ENCODE peak calls at places on chromosome X, in nine cellular contexts. X is astrocyte of the cerebellum; Q is adrenal gland; K is astrocyte of the spinal cord; U is heart left ventricle; N is CD8-positive, alpha-beta T cell; M is right lobe of liver; B is colonic mucosa; C is HFF-Myc. V is an unnamed sample.

GRCh38 chrX:11499076-11500044 is 166.4 kb downstream of the ARHGAP6 start:
- DNase-seq in Q (no peak), N (no peak), K (peak; percentile 78), X (peak; percentile 69), U (no peak), C (peak; percentile 6), B (no peak), M (no peak), V (peak; percentile 21)

GRCh38 chrX:49039598-49040375 is 3.4 kb downstream of the TFE3 start:
- DNase-seq in B (peak; percentile 52), N (no peak), C (peak; percentile 63), M (peak; percentile 72), X (peak; percentile 80), K (peak; percentile 95), Q (peak; percentile 84), U (peak; percentile 59), V (peak; percentile 49)

GRCh38 chrX:69387559-69388487 is 116.3 kb upstream of the NALF2 start:
- DNase-seq in K (peak; percentile 1), B (peak; percentile 41), X (peak; percentile 8), U (peak; percentile 22), N (peak; percentile 0), M (peak; percentile 62), Q (peak; percentile 37), C (no peak), V (peak; percentile 31)

GRCh38 chrX:145620666-145621065 is 197.0 kb upstream of the SLITRK2 start:
- DNase-seq in Q (no peak), M (no peak), B (no peak), U (no peak), N (no peak), K (no peak), C (no peak), X (no peak), V (no peak)

GRCh38 chrX:129957241-129958099 is 25.0 kb upstream of the BCORL1 start:
- DNase-seq in K (peak; percentile 16), X (no peak), Q (peak; percentile 67), B (peak; percentile 68), N (peak; percentile 3), C (no peak), M (peak; percentile 70), U (peak; percentile 70), V (peak; percentile 89)

GRCh38 chrX:103817502-103817901 is 14.6 kb downstream of the RAB9B start:
- DNase-seq in C (peak; percentile 25), X (peak; percentile 23), N (no peak), U (no peak), Q (no peak), M (no peak), B (peak; percentile 41), K (peak; percentile 49), V (peak; percentile 51)

GRCh38 chrX:39883664-39884063 is 214.1 kb downstream of the BCOR start:
- DNase-seq in C (no peak), N (no peak), Q (no peak), M (no peak), B (no peak), X (no peak), U (no peak), K (no peak), V (peak; percentile 54)

GRCh38 chrX:23554304-23554703 is 113.0 kb upstream of the PRDX4 start:
- DNase-seq in M (no peak), X (peak; percentile 20), Q (no peak), U (no peak), N (no peak), C (peak; percentile 9), B (no peak), K (peak; percentile 60), V (peak; percentile 47)

GRCh38 chrX:107710617-107711391 is 64.8 kb downstream of the TSC22D3 start:
- DNase-seq in X (peak; percentile 79), C (peak; percentile 69), K (peak; percentile 94), B (no peak), Q (no peak), M (no peak), U (peak; percentile 34), N (peak; percentile 41), V (peak; percentile 91)

GRCh38 chrX:136781180-136781797 is 557 bp upstream of the ARHGEF6 start:
- DNase-seq in Q (peak; percentile 32), C (no peak), N (no peak), K (no peak), X (no peak), M (no peak), U (no peak), B (no peak), V (no peak)
- H3K4me3 ChIP-seq in Q (peak overlapping the region; percentile 31), C (peak overlapping the region; percentile 38), N (peak overlapping the region; percentile 67), K (no peak overlapping the region), X (no peak overlapping the region), M (peak overlapping the region; percentile 9), U (peak overlapping the region; percentile 58), B (no peak overlapping the region), V (peak overlapping the region; percentile 71)

GRCh38 chrX:74238771-74239170 is 65.2 kb upstream of the ZCCHC13 start:
- DNase-seq in X (no peak), B (no peak), C (no peak), M (no peak), Q (no peak), U (no peak), K (no peak), N (no peak), V (no peak)

GRCh38 chrX:74231625-74232024 is 72.4 kb upstream of the ZCCHC13 start:
- DNase-seq in C (no peak), M (no peak), U (no peak), B (no peak), Q (no peak), N (no peak), K (no peak), X (no peak), V (no peak)

GRCh38 chrX:74230094-74230493 is 73.9 kb upstream of the ZCCHC13 start:
- DNase-seq in K (no peak), X (no peak), N (no peak), B (no peak), M (no peak), Q (no peak), C (no peak), U (no peak), V (no peak)

GRCh38 chrX:74234829-74235228 is 69.2 kb upstream of the ZCCHC13 start:
- DNase-seq in K (no peak), N (no peak), U (no peak), Q (no peak), X (no peak), B (no peak), C (no peak), M (no peak), V (no peak)

DNA sequence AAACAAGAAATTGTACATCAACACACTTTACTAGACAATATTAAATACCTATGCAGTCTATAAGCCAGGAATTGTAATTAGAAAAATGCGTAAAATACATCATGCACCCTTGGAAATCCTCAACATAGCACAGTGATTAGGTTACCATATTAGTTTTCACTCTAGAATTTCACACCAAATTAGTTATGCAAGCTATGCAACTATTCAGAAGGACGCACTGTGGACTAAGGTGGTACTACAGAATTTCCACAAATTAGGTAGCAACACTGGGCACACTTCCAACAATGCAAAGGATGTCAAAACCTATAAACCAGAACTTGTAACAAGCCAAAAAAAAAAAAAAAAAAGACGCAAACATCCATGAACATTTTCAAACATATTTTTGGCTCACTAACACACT is 71.1 kb upstream of the ZCCHC13 start:
- DNase-seq in X (peak; percentile 63), K (peak; percentile 14), B (no peak), U (no peak), N (no peak), Q (no peak), C (no peak), M (no peak), V (peak; percentile 4)
- TF ChIP-seq CTCF in X (peak; percentile 28), K (no peak), B (no peak), U (peak; percentile 12), N (no peak), Q (no peak), C (no peak), M (no peak), V (no peak)

DNA sequence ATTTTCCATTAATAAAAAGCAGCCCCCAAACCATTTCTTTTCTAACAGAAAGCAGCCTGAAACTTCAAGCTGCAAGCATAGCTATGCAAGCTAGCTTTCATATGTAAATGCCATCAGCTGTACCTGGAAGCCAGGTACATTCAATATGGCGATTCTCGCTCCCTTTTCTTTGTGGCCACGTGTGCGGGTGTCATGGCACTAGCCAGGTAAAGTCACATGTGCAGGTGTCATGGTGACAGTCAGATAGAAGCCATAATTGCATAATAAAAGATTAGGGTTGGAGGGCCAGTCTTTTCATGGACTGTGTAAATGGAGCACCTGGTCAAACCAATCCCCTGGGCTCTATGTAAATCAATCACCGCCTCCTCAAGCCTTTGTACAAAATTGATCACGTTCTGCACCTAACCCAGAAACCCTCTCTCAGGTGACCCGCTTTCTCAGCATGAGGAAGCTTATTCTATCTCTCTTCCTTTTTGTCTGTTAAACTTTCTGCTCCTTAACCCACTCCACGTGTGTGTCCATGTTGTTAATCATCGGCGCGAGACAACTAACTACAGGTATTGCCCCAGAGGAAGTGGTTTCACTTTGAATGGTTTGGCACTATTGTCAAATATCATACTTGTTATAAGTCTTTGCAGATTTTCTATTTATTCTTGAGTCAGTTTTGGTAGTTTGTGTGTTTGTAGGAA is 18.0 kb upstream of the RHOXF2 start:
- DNase-seq in M (no peak), U (no peak), K (no peak), B (no peak), X (no peak), Q (no peak), C (no peak), N (no peak), V (peak; percentile 13)
- H3K4me3 ChIP-seq in M (no peak overlapping the region), U (no peak overlapping the region), K (no peak overlapping the region), B (no peak overlapping the region), X (no peak overlapping the region), Q (no peak overlapping the region), C (no peak overlapping the region), N (no peak overlapping the region), V (no peak overlapping the region)

DNA sequence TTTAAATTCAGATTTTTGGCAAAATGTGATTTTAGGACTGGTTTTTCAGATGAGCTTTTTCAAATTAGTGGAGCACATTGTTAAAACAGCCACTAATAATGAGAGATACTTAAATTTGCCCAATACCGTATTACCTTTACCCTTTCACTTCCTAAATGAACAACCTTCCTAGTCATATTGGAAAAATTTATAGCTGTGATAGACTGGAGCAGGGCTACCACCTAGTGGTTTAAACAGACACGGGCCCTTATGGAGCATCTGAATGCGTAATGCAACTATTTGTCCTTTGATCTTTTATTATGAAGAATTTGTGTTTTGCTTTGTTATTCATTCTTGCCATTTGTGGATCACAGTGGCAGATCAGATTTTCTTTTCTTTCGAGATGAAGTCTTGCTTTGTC is 72.7 kb downstream of the KDM6A start:
- DNase-seq in Q (no peak), M (no peak), K (no peak), C (no peak), U (no peak), B (no peak), X (no peak), N (no peak), V (peak; percentile 1)
- TF ChIP-seq CTCF in Q (peak; percentile 32), M (peak; percentile 51), K (peak; percentile 1), C (no peak), U (peak; percentile 17), B (peak; percentile 22), X (no peak), N (no peak), V (peak; percentile 7)

GRCh38 chrX:47873123-47873522 is 36.4 kb downstream of the ZNF81 start:
- DNase-seq in K (no peak), U (no peak), M (no peak), C (no peak), Q (no peak), N (no peak), X (no peak), B (no peak), V (no peak)
- H3K4me3 ChIP-seq in K (no peak overlapping the region), U (no peak overlapping the region), M (no peak overlapping the region), C (no peak overlapping the region), Q (no peak overlapping the region), N (no peak overlapping the region), X (no peak overlapping the region), B (no peak overlapping the region), V (no peak overlapping the region)

V was measured in GM12865.